ENCODE peak calls at places on chromosome 18, in seven cellular contexts. Y is coronary artery, M is lung, D is IMR-90, P is PC-9, F is brain microvascular endothelial cell, E is tibial artery. K is an unnamed sample.

GRCh38 chr18:58845913-58846312 is 18.8 kb upstream of the ZNF532 start:
- DNase-seq in F (no peak), D (no peak), P (no peak), M (no peak), E (no peak), Y (no peak), K (no peak)

GRCh38 chr18:63799164-63799563 is 23.9 kb downstream of the SERPINB7 start:
- DNase-seq in F (no peak), M (no peak), D (no peak), Y (no peak), E (no peak), P (no peak), K (no peak)

GRCh38 chr18:80112623-80113248 is 3.7 kb downstream of the ADNP2 start:
- DNase-seq in M (no peak), P (no peak), F (no peak), D (no peak), E (no peak), Y (no peak), K (no peak)

GRCh38 chr18:47265197-47265596 is 13.7 kb upstream of the SKOR2 start:
- DNase-seq in M (no peak), D (peak; percentile 1), Y (no peak), P (no peak), F (no peak), E (no peak), K (peak; percentile 17)

GRCh38 chr18:3447035-3447894 is 2.7 kb upstream of the TGIF1 start:
- DNase-seq in F (peak; percentile 56), Y (peak; percentile 84), M (no peak), P (no peak), D (peak; percentile 62), E (peak; percentile 82), K (peak; percentile 75)

GRCh38 chr18:51668101-51668500 is 470.6 kb upstream of the MEX3C start:
- DNase-seq in M (peak; percentile 52), D (peak; percentile 4), F (peak; percentile 41), P (peak; percentile 22), E (no peak), Y (no peak), K (peak; percentile 6)

GRCh38 chr18:80106482-80107051 is 2.5 kb upstream of the ADNP2 start:
- DNase-seq in P (no peak), D (peak; percentile 22), F (no peak), Y (no peak), E (no peak), M (no peak), K (peak; percentile 28)

GRCh38 chr18:5317186-5317585 is 21.7 kb upstream of the ZBTB14 start:
- DNase-seq in E (no peak), M (no peak), P (no peak), D (no peak), Y (no peak), F (no peak), K (peak; percentile 3)

DNA sequence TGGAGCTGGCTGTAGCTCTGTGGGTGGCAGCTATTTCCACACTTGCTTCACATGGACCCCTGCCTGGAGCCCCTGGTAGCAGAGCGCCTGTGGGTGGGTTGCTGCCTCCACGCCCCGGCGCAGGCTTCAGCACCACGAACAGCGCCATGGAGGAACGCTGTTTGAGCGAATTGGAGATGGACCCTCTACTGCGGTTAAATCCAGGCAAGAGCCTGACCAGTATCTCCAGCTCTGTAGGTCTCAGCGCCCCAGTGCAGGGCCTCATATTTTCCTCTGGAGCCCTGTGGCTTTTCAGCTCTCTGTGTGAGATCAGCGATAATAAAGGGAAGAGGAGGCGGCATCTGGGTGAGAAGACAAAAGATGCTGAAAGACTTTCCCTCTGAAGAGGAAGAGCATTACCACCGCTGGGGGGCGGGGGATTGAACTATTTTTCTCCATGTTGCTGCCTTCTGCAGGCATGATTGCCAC is 12.0 kb downstream of the ONECUT2 start:
- DNase-seq in Y (no peak), E (no peak), D (peak; percentile 18), P (no peak), M (no peak), F (peak; percentile 14), K (peak; percentile 20)
- H3K4me3 ChIP-seq in Y (no peak overlapping the region), E (no peak overlapping the region), D (no peak overlapping the region), P (no peak overlapping the region), M (no peak overlapping the region), F (no peak overlapping the region), K (no peak overlapping the region)

GRCh38 chr18:74271656-74272055 is 20.1 kb downstream of the CYB5A start:
- DNase-seq in P (no peak), F (no peak), D (peak; percentile 17), M (no peak), Y (no peak), E (no peak), K (peak; percentile 43)
- H3K4me3 ChIP-seq in P (no peak overlapping the region), F (no peak overlapping the region), D (no peak overlapping the region), M (no peak overlapping the region), Y (no peak overlapping the region), E (no peak overlapping the region), K (no peak overlapping the region)

GRCh38 chr18:13500891-13501887 is 225.2 kb downstream of the FAM210A start:
- DNase-seq in P (no peak), E (peak; percentile 81), Y (no peak), D (peak; percentile 45), F (peak; percentile 33), M (peak; percentile 53), K (peak; percentile 17)
- H3K4me3 ChIP-seq in P (no peak overlapping the region), E (peak overlapping the region; percentile 31), Y (peak overlapping the region; percentile 32), D (no peak overlapping the region), F (no peak overlapping the region), M (no peak overlapping the region), K (no peak overlapping the region)

DNA sequence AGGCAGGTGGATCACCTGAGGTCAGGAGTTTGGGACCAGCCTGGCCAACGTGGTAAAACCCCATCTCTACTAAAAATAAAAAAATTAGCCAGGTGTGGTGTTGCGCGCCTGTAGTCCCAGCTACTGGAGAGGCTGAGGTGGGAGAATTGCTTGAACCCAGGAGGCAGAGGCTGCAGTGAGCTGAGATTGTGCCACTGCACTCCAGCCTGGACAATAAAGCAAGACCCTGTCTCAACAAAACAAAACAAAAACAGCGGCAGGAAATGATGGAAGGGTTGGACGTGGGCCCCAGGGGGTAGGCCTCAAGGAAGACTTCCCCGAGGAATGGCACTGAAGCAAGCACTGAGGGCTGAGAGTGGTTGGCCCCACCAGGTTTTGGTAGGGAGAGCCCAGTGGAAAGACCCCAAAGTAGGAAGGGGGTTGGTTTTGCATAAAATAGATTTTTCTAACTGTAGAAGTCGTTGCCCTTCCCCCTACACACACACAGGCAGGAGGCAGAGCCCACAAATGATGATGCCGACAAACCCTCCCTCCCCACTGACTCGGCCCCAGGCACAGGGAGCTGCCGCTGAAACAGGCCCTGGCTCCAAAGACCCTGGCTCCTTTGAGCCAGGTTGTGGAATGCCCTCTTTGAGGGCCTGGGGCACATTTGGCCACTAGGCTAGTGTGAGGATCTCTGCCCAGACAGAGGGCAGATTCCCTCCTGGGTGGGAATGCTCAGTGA is 104.8 kb downstream of the CABLES1 start:
- DNase-seq in P (no peak), F (no peak), M (no peak), E (no peak), Y (no peak), D (no peak), K (no peak)
- H3K4me3 ChIP-seq in P (no peak overlapping the region), F (no peak overlapping the region), M (no peak overlapping the region), E (no peak overlapping the region), Y (no peak overlapping the region), D (no peak overlapping the region), K (no peak overlapping the region)

DNA sequence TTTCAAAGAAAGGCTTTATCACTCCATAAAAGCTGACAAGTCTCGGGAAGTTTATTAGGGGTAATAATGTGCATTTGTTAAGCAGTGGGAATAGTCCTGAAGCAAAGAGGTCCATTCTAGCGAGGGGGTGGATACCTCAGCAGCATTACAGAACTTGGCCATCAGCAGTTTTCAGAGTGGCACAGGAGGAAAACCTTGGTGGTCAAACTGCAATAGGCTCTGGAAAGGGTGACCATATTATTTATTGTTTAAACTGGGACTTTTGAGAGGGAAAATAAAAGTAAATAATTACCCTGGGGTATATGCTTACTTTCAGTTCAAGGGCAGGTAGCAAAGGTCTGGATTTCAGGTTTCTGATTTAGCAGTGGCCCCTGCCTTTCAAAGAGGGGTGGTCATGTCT is 115.5 kb upstream of the KLHL14 start:
- DNase-seq in M (no peak), F (no peak), E (no peak), D (no peak), Y (no peak), P (no peak), K (no peak)
- H3K4me3 ChIP-seq in M (no peak overlapping the region), F (no peak overlapping the region), E (no peak overlapping the region), D (no peak overlapping the region), Y (no peak overlapping the region), P (no peak overlapping the region), K (no peak overlapping the region)

GRCh38 chr18:77422974-77423373 is 173.3 kb downstream of the GALR1 start:
- DNase-seq in F (no peak), D (no peak), M (no peak), P (no peak), E (no peak), Y (no peak), K (no peak)

GRCh38 chr18:77423468-77423867 is 173.8 kb downstream of the GALR1 start:
- DNase-seq in Y (no peak), M (no peak), F (no peak), D (no peak), P (no peak), E (no peak), K (no peak)
- H3K4me3 ChIP-seq in Y (no peak overlapping the region), M (no peak overlapping the region), F (no peak overlapping the region), D (no peak overlapping the region), P (no peak overlapping the region), E (no peak overlapping the region), K (no peak overlapping the region)